ENCODE peak calls at places on chromosomes 11 and 22, in ten cellular contexts. One of them, this sample, is unnamed.

GRCh38 chr11:122139595-122139866 is 23.5 kb upstream of the BLID start:
- DNase-seq in AG04450: peak
- DNase-seq in stomach: no peak
- DNase-seq in cardiac muscle cell: no peak
- DNase-seq in ascending aorta: no peak
- DNase-seq in brain microvascular endothelial cell: no peak
- DNase-seq in colonic mucosa: no peak
- DNase-seq in choroid plexus epithelial cell: no peak
- DNase-seq in lower lobe of right lung: no peak
- DNase-seq in transverse colon: no peak
- DNase-seq in this sample: no peak

GRCh38 chr11:86799680-86800075 is 664 bp upstream of the PRSS23 start:
- DNase-seq in ascending aorta: peak
- DNase-seq in AG04450: no peak
- DNase-seq in choroid plexus epithelial cell: peak
- DNase-seq in stomach: no peak
- DNase-seq in colonic mucosa: peak
- DNase-seq in transverse colon: no peak
- DNase-seq in cardiac muscle cell: no peak
- DNase-seq in brain microvascular endothelial cell: no peak
- DNase-seq in lower lobe of right lung: no peak
- DNase-seq in this sample: no peak

GRCh38 chr11:77236901-77237300 is 64.6 kb downstream of the GDPD4 start:
- DNase-seq in stomach: no peak
- DNase-seq in lower lobe of right lung: no peak
- DNase-seq in cardiac muscle cell: no peak
- DNase-seq in transverse colon: no peak
- DNase-seq in AG04450: no peak
- DNase-seq in ascending aorta: no peak
- DNase-seq in colonic mucosa: no peak
- DNase-seq in choroid plexus epithelial cell: no peak
- DNase-seq in brain microvascular endothelial cell: no peak
- DNase-seq in this sample: no peak

GRCh38 chr22:46023558-46023981 is 46.6 kb upstream of the WNT7B start:
- DNase-seq in choroid plexus epithelial cell: no peak
- DNase-seq in cardiac muscle cell: peak
- DNase-seq in lower lobe of right lung: peak
- DNase-seq in stomach: no peak
- DNase-seq in brain microvascular endothelial cell: no peak
- DNase-seq in colonic mucosa: no peak
- DNase-seq in transverse colon: peak
- DNase-seq in AG04450: peak
- DNase-seq in ascending aorta: peak
- DNase-seq in this sample: peak

GRCh38 chr22:39259698-39260097 is 14.9 kb upstream of the PDGFB start:
- DNase-seq in colonic mucosa: no peak
- DNase-seq in choroid plexus epithelial cell: no peak
- DNase-seq in AG04450: no peak
- DNase-seq in cardiac muscle cell: no peak
- DNase-seq in lower lobe of right lung: no peak
- DNase-seq in ascending aorta: no peak
- DNase-seq in brain microvascular endothelial cell: no peak
- DNase-seq in stomach: no peak
- DNase-seq in transverse colon: no peak
- DNase-seq in this sample: no peak

GRCh38 chr11:57313788-57314135 is 11.0 kb downstream of the TNKS1BP1 start:
- DNase-seq in cardiac muscle cell: no peak
- DNase-seq in lower lobe of right lung: no peak
- DNase-seq in ascending aorta: no peak
- DNase-seq in transverse colon: no peak
- DNase-seq in AG04450: no peak
- DNase-seq in brain microvascular endothelial cell: no peak
- DNase-seq in stomach: no peak
- DNase-seq in choroid plexus epithelial cell: no peak
- DNase-seq in colonic mucosa: no peak
- DNase-seq in this sample: no peak

GRCh38 chr22:27730649-27731433 is 70.7 kb downstream of the MN1 start:
- DNase-seq in choroid plexus epithelial cell: no peak
- DNase-seq in lower lobe of right lung: no peak
- DNase-seq in brain microvascular endothelial cell: no peak
- DNase-seq in AG04450: no peak
- DNase-seq in stomach: no peak
- DNase-seq in cardiac muscle cell: no peak
- DNase-seq in colonic mucosa: no peak
- DNase-seq in ascending aorta: no peak
- DNase-seq in transverse colon: no peak
- DNase-seq in this sample: no peak

GRCh38 chr22:30332994-30333706 is 6.4 kb upstream of the TBC1D10A start:
- DNase-seq in brain microvascular endothelial cell: no peak
- DNase-seq in ascending aorta: no peak
- DNase-seq in lower lobe of right lung: no peak
- DNase-seq in cardiac muscle cell: no peak
- DNase-seq in choroid plexus epithelial cell: no peak
- DNase-seq in colonic mucosa: peak
- DNase-seq in transverse colon: no peak
- DNase-seq in AG04450: no peak
- DNase-seq in stomach: no peak
- DNase-seq in this sample: no peak

GRCh38 chr22:31400023-31400397 is 606 bp downstream of the DRG1 start:
- DNase-seq in AG04450: no peak
- DNase-seq in cardiac muscle cell: peak
- DNase-seq in choroid plexus epithelial cell: peak
- DNase-seq in transverse colon: peak
- DNase-seq in stomach: no peak
- DNase-seq in colonic mucosa: no peak
- DNase-seq in ascending aorta: no peak
- DNase-seq in brain microvascular endothelial cell: peak
- DNase-seq in lower lobe of right lung: no peak
- DNase-seq in this sample: peak

GRCh38 chr11:125935056-125935455 is 10.8 kb upstream of the VSIG10L2 start:
- DNase-seq in ascending aorta: no peak
- DNase-seq in brain microvascular endothelial cell: no peak
- DNase-seq in colonic mucosa: no peak
- DNase-seq in transverse colon: no peak
- DNase-seq in choroid plexus epithelial cell: no peak
- DNase-seq in cardiac muscle cell: no peak
- DNase-seq in AG04450: no peak
- DNase-seq in stomach: no peak
- DNase-seq in lower lobe of right lung: no peak
- DNase-seq in this sample: no peak

GRCh38 chr11:102900346-102900745 is 25.6 kb upstream of the MMP12 start:
- DNase-seq in brain microvascular endothelial cell: no peak
- DNase-seq in ascending aorta: no peak
- DNase-seq in lower lobe of right lung: no peak
- DNase-seq in AG04450: no peak
- DNase-seq in colonic mucosa: no peak
- DNase-seq in transverse colon: no peak
- DNase-seq in stomach: no peak
- DNase-seq in choroid plexus epithelial cell: no peak
- DNase-seq in cardiac muscle cell: no peak
- DNase-seq in this sample: no peak

GRCh38 chr22:45010532-45010900 is 711 bp upstream of the PHF21B start:
- DNase-seq in brain microvascular endothelial cell: no peak
- DNase-seq in lower lobe of right lung: peak
- DNase-seq in cardiac muscle cell: no peak
- DNase-seq in transverse colon: no peak
- DNase-seq in ascending aorta: no peak
- DNase-seq in stomach: no peak
- DNase-seq in AG04450: no peak
- DNase-seq in colonic mucosa: no peak
- DNase-seq in choroid plexus epithelial cell: no peak
- DNase-seq in this sample: no peak
- H3K4me3 ChIP-seq in brain microvascular endothelial cell: peak
- H3K4me3 ChIP-seq in lower lobe of right lung: peak
- H3K4me3 ChIP-seq in cardiac muscle cell: peak
- H3K4me3 ChIP-seq in transverse colon: peak
- H3K4me3 ChIP-seq in ascending aorta: peak
- H3K4me3 ChIP-seq in stomach: peak
- H3K4me3 ChIP-seq in AG04450: peak
- H3K4me3 ChIP-seq in colonic mucosa: peak
- H3K4me3 ChIP-seq in choroid plexus epithelial cell: no peak
- H3K4me3 ChIP-seq in this sample: peak

DNA sequence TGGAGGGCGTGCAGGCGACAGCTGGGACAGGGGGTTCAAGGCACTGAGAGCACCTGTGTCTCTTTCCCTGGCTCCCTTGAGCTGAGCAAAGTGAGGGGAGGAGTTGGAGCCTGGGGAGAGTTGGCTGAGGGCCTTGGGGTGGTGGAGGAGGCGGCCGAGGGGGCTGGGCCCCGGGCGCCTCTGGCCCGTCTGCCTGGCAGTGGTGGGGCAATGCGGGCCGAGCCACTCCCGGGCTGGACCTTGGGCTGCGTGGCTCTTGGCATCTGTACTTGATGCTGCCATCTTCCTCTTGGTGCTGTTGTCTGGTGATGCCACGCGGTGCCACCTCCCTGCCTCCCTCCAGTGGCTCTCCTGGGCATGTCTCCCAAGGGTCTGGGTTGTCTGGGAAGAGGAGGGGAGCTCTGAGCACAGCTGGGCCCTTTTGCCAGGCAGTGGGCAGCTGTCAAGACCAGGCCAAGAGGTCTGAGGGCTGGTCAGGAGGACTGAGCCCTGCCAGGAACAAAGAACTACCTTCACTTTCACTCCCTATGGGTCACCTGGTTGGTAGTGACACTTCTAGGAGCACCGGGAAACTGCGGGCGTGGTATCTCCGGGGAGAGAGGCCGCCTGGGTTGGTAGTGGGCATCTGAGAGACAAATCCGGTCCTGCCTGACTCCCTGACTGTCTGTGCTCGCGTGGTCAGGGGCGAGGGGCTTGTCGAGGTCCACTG is 1.3 kb downstream of the GRIK4 start:
- DNase-seq in AG04450: no peak
- DNase-seq in cardiac muscle cell: no peak
- DNase-seq in ascending aorta: peak
- DNase-seq in transverse colon: no peak
- DNase-seq in choroid plexus epithelial cell: no peak
- DNase-seq in lower lobe of right lung: peak
- DNase-seq in stomach: peak
- DNase-seq in brain microvascular endothelial cell: no peak
- DNase-seq in colonic mucosa: no peak
- DNase-seq in this sample: no peak
- TF ChIP-seq CTCF in AG04450: peak
- TF ChIP-seq CTCF in cardiac muscle cell: peak
- TF ChIP-seq CTCF in ascending aorta: no peak
- TF ChIP-seq CTCF in transverse colon: no peak
- TF ChIP-seq CTCF in choroid plexus epithelial cell: peak
- TF ChIP-seq CTCF in lower lobe of right lung: no peak
- TF ChIP-seq CTCF in stomach: no peak
- TF ChIP-seq CTCF in brain microvascular endothelial cell: peak
- TF ChIP-seq CTCF in colonic mucosa: no peak
- TF ChIP-seq CTCF in this sample: no peak

GRCh38 chr11:62928011-62928410 is 6.8 kb upstream of the CHRM1 start:
- DNase-seq in stomach: no peak
- DNase-seq in lower lobe of right lung: no peak
- DNase-seq in colonic mucosa: no peak
- DNase-seq in choroid plexus epithelial cell: no peak
- DNase-seq in cardiac muscle cell: no peak
- DNase-seq in AG04450: no peak
- DNase-seq in ascending aorta: no peak
- DNase-seq in brain microvascular endothelial cell: no peak
- DNase-seq in transverse colon: no peak
- DNase-seq in this sample: no peak
- H3K4me3 ChIP-seq in stomach: no peak
- H3K4me3 ChIP-seq in lower lobe of right lung: no peak
- H3K4me3 ChIP-seq in colonic mucosa: no peak
- H3K4me3 ChIP-seq in choroid plexus epithelial cell: no peak
- H3K4me3 ChIP-seq in cardiac muscle cell: no peak
- H3K4me3 ChIP-seq in AG04450: no peak
- H3K4me3 ChIP-seq in ascending aorta: no peak
- H3K4me3 ChIP-seq in brain microvascular endothelial cell: no peak
- H3K4me3 ChIP-seq in transverse colon: no peak
- H3K4me3 ChIP-seq in this sample: no peak

DNA sequence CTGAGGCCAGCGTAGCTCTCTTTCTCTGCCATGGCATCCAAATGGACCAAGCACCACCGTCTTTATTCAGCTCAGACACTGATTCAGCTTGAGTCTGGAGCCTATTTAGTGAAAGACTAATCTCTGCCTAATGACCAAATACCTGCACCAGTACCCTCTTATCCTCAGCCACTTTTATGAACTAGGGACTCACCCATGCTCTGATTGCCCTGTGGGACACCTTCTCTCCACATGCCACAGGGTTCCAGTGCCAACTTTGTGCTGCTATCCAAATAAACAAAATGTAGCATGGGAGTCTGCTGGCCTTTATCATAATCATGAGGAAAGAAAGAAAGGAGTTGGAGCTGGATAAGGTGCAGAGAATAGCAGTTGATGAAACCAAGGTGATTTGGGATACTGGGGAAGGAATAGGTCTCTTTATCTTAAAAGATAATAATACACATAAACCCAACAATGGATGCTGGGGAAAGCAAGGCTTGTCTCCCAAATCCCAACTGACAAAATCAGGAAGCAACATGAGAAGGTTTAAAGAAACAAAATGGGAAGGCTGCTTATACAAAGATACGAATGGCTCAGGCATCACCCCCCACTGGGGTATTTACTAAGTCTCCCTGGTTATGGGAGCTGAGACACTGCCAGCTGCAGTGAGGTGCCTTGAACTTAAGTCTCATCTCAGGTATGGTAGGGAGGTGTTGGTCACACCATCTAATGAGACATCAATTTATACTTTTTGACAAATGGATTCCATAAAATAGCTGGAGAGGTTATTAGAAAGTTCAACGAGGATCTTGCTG is 63.3 kb downstream of the SYT9 start:
- DNase-seq in lower lobe of right lung: no peak
- DNase-seq in ascending aorta: no peak
- DNase-seq in stomach: no peak
- DNase-seq in choroid plexus epithelial cell: no peak
- DNase-seq in cardiac muscle cell: no peak
- DNase-seq in transverse colon: no peak
- DNase-seq in AG04450: no peak
- DNase-seq in brain microvascular endothelial cell: no peak
- DNase-seq in colonic mucosa: no peak
- DNase-seq in this sample: no peak
- TF ChIP-seq CTCF in lower lobe of right lung: no peak
- TF ChIP-seq CTCF in ascending aorta: no peak
- TF ChIP-seq CTCF in stomach: no peak
- TF ChIP-seq CTCF in choroid plexus epithelial cell: no peak
- TF ChIP-seq CTCF in cardiac muscle cell: no peak
- TF ChIP-seq CTCF in transverse colon: no peak
- TF ChIP-seq CTCF in AG04450: no peak
- TF ChIP-seq CTCF in brain microvascular endothelial cell: no peak
- TF ChIP-seq CTCF in colonic mucosa: no peak
- TF ChIP-seq CTCF in this sample: no peak